ENCODE peak calls at places on chromosome 1, in eight cellular contexts. L, W, K, I, M, B, J and X are unnamed samples. For H3K27me3, the result is how much of the 10 kb centered on the place peaks cover.

GRCh38 chr1:202416641-202417040 is 68.1 kb downstream of the PPP1R12B start:
- DNase-seq in L (peak), W (no peak), K (no peak), I (no peak), M (peak), B (no peak), J (no peak), X (no peak)

GRCh38 chr1:160061376-160062100 is 8.4 kb downstream of the KCNJ10 start:
- DNase-seq in L (no peak), W (no peak), K (no peak), I (no peak), M (no peak), B (no peak), J (no peak), X (no peak)

GRCh38 chr1:201759194-201759814 is 69.7 kb upstream of the IPO9 start:
- DNase-seq in L (peak), W (no peak), K (no peak), I (no peak), M (peak), B (no peak), J (no peak), X (no peak)

GRCh38 chr1:121558514-121558913 is 373.7 kb downstream of the SRGAP2C start:
- DNase-seq in L (peak), W (no peak), K (no peak), I (peak), M (peak), B (peak), J (no peak), X (no peak)

GRCh38 chr1:50603274-50604271 is 180.3 kb upstream of the DMRTA2 start:
- DNase-seq in L (peak), W (no peak), K (no peak), I (no peak), M (peak), B (no peak), J (peak), X (no peak)

GRCh38 chr1:36882536-36883285 is 151.6 kb downstream of the GRIK3 start:
- DNase-seq in L (no peak), W (peak), K (no peak), I (no peak), M (no peak), B (no peak), J (no peak), X (no peak)

GRCh38 chr1:41393993-41394392 is 32.8 kb downstream of the FOXO6 start:
- DNase-seq in L (no peak), W (no peak), K (no peak), I (no peak), M (no peak), B (no peak), J (no peak), X (no peak)

GRCh38 chr1:23422955-23423354 is 1.6 kb downstream of the TCEA3 start:
- DNase-seq in L (no peak), W (no peak), K (no peak), I (no peak), M (no peak), B (no peak), J (no peak), X (no peak)

GRCh38 chr1:22326372-22326915 is 125.2 kb upstream of the ZBTB40 start:
- DNase-seq in L (no peak), W (no peak), K (no peak), I (no peak), M (no peak), B (no peak), J (no peak), X (no peak)

GRCh38 chr1:244210884-244211558 is 159.9 kb downstream of the ZBTB18 start:
- DNase-seq in L (no peak), W (no peak), K (no peak), I (peak), M (no peak), B (no peak), J (peak), X (peak)

GRCh38 chr1:178544531-178544930 is 31.6 kb downstream of the TEX35 start:
- DNase-seq in L (no peak), W (no peak), K (no peak), I (no peak), M (no peak), B (no peak), J (no peak), X (no peak)

GRCh38 chr1:2267051-2267830 is 39.1 kb downstream of the SKI start:
- DNase-seq in L (no peak), W (no peak), K (no peak), I (no peak), M (no peak), B (no peak), J (no peak), X (no peak)

GRCh38 chr1:75768021-75768420 is 18.0 kb upstream of the RABGGTB start:
- DNase-seq in L (peak), W (no peak), K (no peak), I (no peak), M (no peak), B (no peak), J (no peak), X (no peak)

GRCh38 chr1:203682401-203683383 is 56.1 kb downstream of the ATP2B4 start:
- DNase-seq in L (no peak), W (no peak), K (no peak), I (no peak), M (no peak), B (no peak), J (no peak), X (no peak)

GRCh38 chr1:90717665-90718410 is 736 bp upstream of the BARHL2 start:
- DNase-seq in L (no peak), W (no peak), K (no peak), I (peak), M (no peak), B (no peak), J (peak), X (no peak)

GRCh38 chr1:169368406-169368769 is 393 bp downstream of the BLZF1 start:
- DNase-seq in L (peak), W (peak), K (no peak), I (peak), M (peak), B (no peak), J (no peak), X (no peak)

GRCh38 chr1:224521904-224522734 is 87.5 kb upstream of the WDR26 start:
- DNase-seq in L (no peak), W (no peak), K (no peak), I (no peak), M (no peak), B (no peak), J (no peak), X (no peak)

GRCh38 chr1:3607703-3608065 is 3.6 kb downstream of the MEGF6 start:
- DNase-seq in L (no peak), W (no peak), K (no peak), I (peak), M (no peak), B (no peak), J (no peak), X (no peak)

GRCh38 chr1:223622132-223622842 is 43.2 kb downstream of the CAPN8 start:
- DNase-seq in L (no peak), W (no peak), K (no peak), I (peak), M (no peak), B (no peak), J (peak), X (no peak)

GRCh38 chr1:177975588-177976495 is 6.0 kb upstream of the SEC16B start:
- DNase-seq in L (peak), W (no peak), K (no peak), I (no peak), M (peak), B (no peak), J (no peak), X (no peak)

GRCh38 chr1:41700986-41701535 is 216.6 kb upstream of the EDN2 start:
- DNase-seq in L (no peak), W (no peak), K (no peak), I (no peak), M (no peak), B (no peak), J (no peak), X (no peak)

GRCh38 chr1:245894843-245895242 is 612.2 kb downstream of the SMYD3 start:
- DNase-seq in L (no peak), W (no peak), K (no peak), I (no peak), M (no peak), B (no peak), J (peak), X (no peak)

GRCh38 chr1:160777486-160778089 is 18.4 kb upstream of the LY9 start:
- DNase-seq in L (no peak), W (no peak), K (no peak), I (peak), M (no peak), B (no peak), J (peak), X (peak)

GRCh38 chr1:64471724-64472276 is 1.9 kb downstream of the CACHD1 start:
- DNase-seq in L (no peak), W (no peak), K (no peak), I (peak), M (no peak), B (no peak), J (no peak), X (no peak)

GRCh38 chr1:44605904-44606615 is 68.2 kb downstream of the TMEM53 start:
- DNase-seq in L (peak), W (no peak), K (no peak), I (no peak), M (no peak), B (no peak), J (no peak), X (no peak)
- H3K27me3 ChIP-seq in L (under half), W (under half), K (under half), I (half or more), M (under half), B (under half), J (under half), X (under half)

GRCh38 chr1:111848852-111849545 is 93.3 kb downstream of the DDX20 start:
- DNase-seq in L (no peak), W (no peak), K (no peak), I (no peak), M (no peak), B (no peak), J (no peak), X (no peak)

GRCh38 chr1:111855260-111855659 is 99.6 kb downstream of the DDX20 start:
- DNase-seq in L (no peak), W (no peak), K (no peak), I (no peak), M (no peak), B (no peak), J (no peak), X (no peak)

GRCh38 chr1:111850124-111850523 is 94.4 kb downstream of the DDX20 start:
- DNase-seq in L (no peak), W (no peak), K (no peak), I (no peak), M (no peak), B (no peak), J (no peak), X (no peak)

GRCh38 chr1:111851552-111851951 is 95.9 kb downstream of the DDX20 start:
- DNase-seq in L (no peak), W (no peak), K (no peak), I (peak), M (no peak), B (no peak), J (no peak), X (no peak)

GRCh38 chr1:111852216-111852615 is 96.5 kb downstream of the DDX20 start:
- DNase-seq in L (no peak), W (no peak), K (no peak), I (peak), M (no peak), B (no peak), J (no peak), X (no peak)
- H3K27me3 ChIP-seq in L (under half), W (under half), K (under half), I (under half), M (under half), B (under half), J (under half), X (under half)

GRCh38 chr1:18649713-18650370 is 19.2 kb downstream of the PAX7 start:
- DNase-seq in L (no peak), W (no peak), K (no peak), I (no peak), M (peak), B (no peak), J (peak), X (no peak)
- H3K27me3 ChIP-seq in L (half or more), W (half or more), K (under half), I (half or more), M (half or more), B (half or more), J (under half), X (under half)

DNA sequence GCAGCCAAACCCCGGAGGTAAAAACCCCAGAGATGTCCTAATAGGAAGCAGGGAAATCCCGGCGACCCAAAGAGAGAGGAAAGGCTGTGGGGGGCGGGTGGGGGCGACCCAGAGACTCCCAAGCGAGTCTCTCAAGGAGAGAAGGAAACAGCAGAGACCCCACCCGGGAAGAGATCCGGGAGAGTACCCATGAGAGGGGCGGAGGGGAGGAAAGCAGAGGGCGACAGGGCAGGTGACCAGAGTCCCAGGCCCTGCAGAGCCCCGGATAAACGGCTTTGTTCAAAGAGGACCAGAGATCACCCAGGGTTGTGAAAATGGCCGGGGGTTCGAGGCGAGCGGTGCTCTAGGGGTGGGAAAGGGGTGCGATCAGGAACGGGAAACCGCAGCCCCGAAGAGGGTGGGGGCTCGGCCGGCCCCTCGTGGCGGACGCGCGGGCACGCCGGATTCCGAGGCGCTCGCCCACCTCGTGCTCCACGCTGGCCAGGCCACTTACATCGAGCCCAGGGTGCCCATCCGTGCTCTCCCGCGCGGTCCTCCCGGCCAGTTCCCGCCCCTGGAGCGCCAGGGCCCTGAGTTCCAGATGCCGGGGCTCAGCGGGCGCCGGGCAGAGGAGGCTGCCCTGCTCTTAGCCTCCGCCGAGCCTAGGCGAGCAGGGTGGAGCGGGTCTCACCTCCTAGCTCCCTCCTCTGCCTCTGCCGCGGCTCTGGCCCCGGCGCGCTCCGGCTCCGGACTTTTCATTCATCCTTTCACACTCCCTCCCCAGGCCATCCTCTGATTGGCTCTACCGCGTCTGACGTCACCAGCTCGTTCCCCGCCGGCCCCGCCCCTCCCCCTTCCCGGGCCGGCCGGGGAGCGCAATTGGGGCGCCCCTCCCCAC is 52.3 kb downstream of the RHBG start:
- DNase-seq in L (peak), W (peak), K (peak), I (peak), M (peak), B (no peak), J (peak), X (peak)
- H3K27me3 ChIP-seq in L (half or more), W (half or more), K (under half), I (half or more), M (half or more), B (half or more), J (under half), X (under half)